ENCODE peak calls at places on chromosomes 4 and X, in nine cellular contexts. One of them, this sample, is unnamed.

GRCh38 chr4:128256539-128256938 is 31.1 kb downstream of the PGRMC2 start:
- DNase-seq in brain microvascular endothelial cell: no peak
- DNase-seq in left ventricle myocardium inferior: no peak
- DNase-seq in cardiac muscle cell: no peak
- DNase-seq in GM23248: no peak
- DNase-seq in A549: no peak
- DNase-seq in K562: no peak
- DNase-seq in thoracic aorta: no peak
- DNase-seq in breast epithelium: no peak
- DNase-seq in this sample: no peak

GRCh38 chrX:48989483-48989882 is 12.6 kb downstream of the GRIPAP1 start:
- DNase-seq in brain microvascular endothelial cell: no peak
- DNase-seq in left ventricle myocardium inferior: no peak
- DNase-seq in cardiac muscle cell: no peak
- DNase-seq in GM23248: no peak
- DNase-seq in A549: no peak
- DNase-seq in K562: no peak
- DNase-seq in thoracic aorta: no peak
- DNase-seq in breast epithelium: no peak
- DNase-seq in this sample: no peak

GRCh38 chrX:129930941-129931410 is 25.0 kb downstream of the UTP14A start:
- DNase-seq in brain microvascular endothelial cell: no peak
- DNase-seq in left ventricle myocardium inferior: no peak
- DNase-seq in cardiac muscle cell: peak
- DNase-seq in GM23248: peak
- DNase-seq in A549: no peak
- DNase-seq in K562: no peak
- DNase-seq in thoracic aorta: no peak
- DNase-seq in breast epithelium: no peak
- DNase-seq in this sample: no peak

GRCh38 chr4:2935762-2936743 is 27.2 kb downstream of the NOP14 start:
- DNase-seq in brain microvascular endothelial cell: peak
- DNase-seq in left ventricle myocardium inferior: peak
- DNase-seq in cardiac muscle cell: no peak
- DNase-seq in GM23248: peak
- DNase-seq in A549: no peak
- DNase-seq in K562: no peak
- DNase-seq in thoracic aorta: peak
- DNase-seq in breast epithelium: peak
- DNase-seq in this sample: no peak

GRCh38 chr4:167587361-167587760 is 353.1 kb upstream of the SPOCK3 start:
- DNase-seq in brain microvascular endothelial cell: no peak
- DNase-seq in left ventricle myocardium inferior: no peak
- DNase-seq in cardiac muscle cell: no peak
- DNase-seq in GM23248: no peak
- DNase-seq in A549: no peak
- DNase-seq in K562: no peak
- DNase-seq in thoracic aorta: no peak
- DNase-seq in breast epithelium: no peak
- DNase-seq in this sample: no peak

GRCh38 chr4:31655328-31655727 is 935.2 kb downstream of the PCDH7 start:
- DNase-seq in brain microvascular endothelial cell: peak
- DNase-seq in left ventricle myocardium inferior: no peak
- DNase-seq in cardiac muscle cell: no peak
- DNase-seq in GM23248: no peak
- DNase-seq in A549: no peak
- DNase-seq in K562: no peak
- DNase-seq in thoracic aorta: no peak
- DNase-seq in breast epithelium: no peak
- DNase-seq in this sample: no peak

GRCh38 chr4:139419388-139419914 is 34.5 kb upstream of the RAB33B start:
- DNase-seq in brain microvascular endothelial cell: peak
- DNase-seq in left ventricle myocardium inferior: peak
- DNase-seq in cardiac muscle cell: no peak
- DNase-seq in GM23248: peak
- DNase-seq in A549: no peak
- DNase-seq in K562: no peak
- DNase-seq in thoracic aorta: peak
- DNase-seq in breast epithelium: no peak
- DNase-seq in this sample: no peak

GRCh38 chr4:77805802-77806201 is 13.4 kb downstream of the CNOT6L start:
- DNase-seq in brain microvascular endothelial cell: no peak
- DNase-seq in left ventricle myocardium inferior: no peak
- DNase-seq in cardiac muscle cell: no peak
- DNase-seq in GM23248: no peak
- DNase-seq in A549: no peak
- DNase-seq in K562: no peak
- DNase-seq in thoracic aorta: no peak
- DNase-seq in breast epithelium: no peak
- DNase-seq in this sample: no peak

GRCh38 chr4:154485127-154485773 is 6.3 kb downstream of the DCHS2 start:
- DNase-seq in brain microvascular endothelial cell: no peak
- DNase-seq in left ventricle myocardium inferior: no peak
- DNase-seq in cardiac muscle cell: peak
- DNase-seq in GM23248: no peak
- DNase-seq in A549: no peak
- DNase-seq in K562: no peak
- DNase-seq in thoracic aorta: no peak
- DNase-seq in breast epithelium: no peak
- DNase-seq in this sample: no peak

GRCh38 chr4:1026115-1026514 is 14.7 kb downstream of the FGFRL1 start:
- DNase-seq in brain microvascular endothelial cell: no peak
- DNase-seq in left ventricle myocardium inferior: peak
- DNase-seq in cardiac muscle cell: peak
- DNase-seq in GM23248: no peak
- DNase-seq in A549: no peak
- DNase-seq in K562: no peak
- DNase-seq in thoracic aorta: no peak
- DNase-seq in breast epithelium: no peak
- DNase-seq in this sample: no peak

GRCh38 chr4:158536833-158537232 is 15.2 kb downstream of the RXFP1 start:
- DNase-seq in brain microvascular endothelial cell: no peak
- DNase-seq in left ventricle myocardium inferior: no peak
- DNase-seq in cardiac muscle cell: no peak
- DNase-seq in GM23248: no peak
- DNase-seq in A549: no peak
- DNase-seq in K562: no peak
- DNase-seq in thoracic aorta: no peak
- DNase-seq in breast epithelium: no peak
- DNase-seq in this sample: no peak

GRCh38 chr4:16165931-16166330 is 60.3 kb downstream of the TAPT1 start:
- DNase-seq in brain microvascular endothelial cell: no peak
- DNase-seq in left ventricle myocardium inferior: no peak
- DNase-seq in cardiac muscle cell: no peak
- DNase-seq in GM23248: no peak
- DNase-seq in A549: no peak
- DNase-seq in K562: no peak
- DNase-seq in thoracic aorta: no peak
- DNase-seq in breast epithelium: no peak
- DNase-seq in this sample: no peak

GRCh38 chr4:112145326-112145819 is at the start of gene FAM241A:
- DNase-seq in brain microvascular endothelial cell: peak
- DNase-seq in left ventricle myocardium inferior: peak
- DNase-seq in cardiac muscle cell: peak
- DNase-seq in GM23248: peak
- DNase-seq in A549: peak
- DNase-seq in K562: peak
- DNase-seq in thoracic aorta: peak
- DNase-seq in breast epithelium: peak
- DNase-seq in this sample: peak

GRCh38 chrX:123818243-123818642 is 41.6 kb upstream of the XIAP start:
- DNase-seq in brain microvascular endothelial cell: peak
- DNase-seq in left ventricle myocardium inferior: no peak
- DNase-seq in cardiac muscle cell: no peak
- DNase-seq in GM23248: peak
- DNase-seq in A549: peak
- DNase-seq in K562: no peak
- DNase-seq in thoracic aorta: no peak
- DNase-seq in breast epithelium: no peak
- DNase-seq in this sample: no peak

GRCh38 chr4:140497776-140498636 is at the start of gene MGAT4D:
- DNase-seq in brain microvascular endothelial cell: no peak
- DNase-seq in left ventricle myocardium inferior: no peak
- DNase-seq in cardiac muscle cell: peak
- DNase-seq in GM23248: peak
- DNase-seq in A549: no peak
- DNase-seq in K562: no peak
- DNase-seq in thoracic aorta: no peak
- DNase-seq in breast epithelium: no peak
- DNase-seq in this sample: no peak

GRCh38 chr4:86013623-86014022 is 346.2 kb downstream of the MAPK10 start:
- DNase-seq in brain microvascular endothelial cell: peak
- DNase-seq in left ventricle myocardium inferior: no peak
- DNase-seq in cardiac muscle cell: no peak
- DNase-seq in GM23248: peak
- DNase-seq in A549: no peak
- DNase-seq in K562: no peak
- DNase-seq in thoracic aorta: no peak
- DNase-seq in breast epithelium: no peak
- DNase-seq in this sample: no peak

GRCh38 chr4:4477391-4477790 is 64.5 kb downstream of the STX18 start:
- DNase-seq in brain microvascular endothelial cell: no peak
- DNase-seq in left ventricle myocardium inferior: no peak
- DNase-seq in cardiac muscle cell: no peak
- DNase-seq in GM23248: peak
- DNase-seq in A549: no peak
- DNase-seq in K562: no peak
- DNase-seq in thoracic aorta: no peak
- DNase-seq in breast epithelium: no peak
- DNase-seq in this sample: no peak

GRCh38 chr4:88010921-88011320 is 3.5 kb downstream of the PKD2 start:
- DNase-seq in brain microvascular endothelial cell: no peak
- DNase-seq in left ventricle myocardium inferior: no peak
- DNase-seq in cardiac muscle cell: no peak
- DNase-seq in GM23248: peak
- DNase-seq in A549: no peak
- DNase-seq in K562: no peak
- DNase-seq in thoracic aorta: no peak
- DNase-seq in breast epithelium: no peak
- DNase-seq in this sample: no peak

GRCh38 chr4:19748911-19749473 is 502.7 kb upstream of the SLIT2 start:
- DNase-seq in brain microvascular endothelial cell: no peak
- DNase-seq in left ventricle myocardium inferior: no peak
- DNase-seq in cardiac muscle cell: no peak
- DNase-seq in GM23248: peak
- DNase-seq in A549: no peak
- DNase-seq in K562: no peak
- DNase-seq in thoracic aorta: no peak
- DNase-seq in breast epithelium: no peak
- DNase-seq in this sample: no peak

GRCh38 chr4:101865501-101866062 is 75.1 kb downstream of the BANK1 start:
- DNase-seq in brain microvascular endothelial cell: peak
- DNase-seq in left ventricle myocardium inferior: no peak
- DNase-seq in cardiac muscle cell: no peak
- DNase-seq in GM23248: peak
- DNase-seq in A549: peak
- DNase-seq in K562: no peak
- DNase-seq in thoracic aorta: no peak
- DNase-seq in breast epithelium: no peak
- DNase-seq in this sample: no peak

GRCh38 chr4:173752610-173753009 is 222.6 kb upstream of the HAND2 start:
- DNase-seq in brain microvascular endothelial cell: no peak
- DNase-seq in left ventricle myocardium inferior: no peak
- DNase-seq in cardiac muscle cell: peak
- DNase-seq in GM23248: peak
- DNase-seq in A549: no peak
- DNase-seq in K562: peak
- DNase-seq in thoracic aorta: no peak
- DNase-seq in breast epithelium: no peak
- DNase-seq in this sample: no peak

DNA sequence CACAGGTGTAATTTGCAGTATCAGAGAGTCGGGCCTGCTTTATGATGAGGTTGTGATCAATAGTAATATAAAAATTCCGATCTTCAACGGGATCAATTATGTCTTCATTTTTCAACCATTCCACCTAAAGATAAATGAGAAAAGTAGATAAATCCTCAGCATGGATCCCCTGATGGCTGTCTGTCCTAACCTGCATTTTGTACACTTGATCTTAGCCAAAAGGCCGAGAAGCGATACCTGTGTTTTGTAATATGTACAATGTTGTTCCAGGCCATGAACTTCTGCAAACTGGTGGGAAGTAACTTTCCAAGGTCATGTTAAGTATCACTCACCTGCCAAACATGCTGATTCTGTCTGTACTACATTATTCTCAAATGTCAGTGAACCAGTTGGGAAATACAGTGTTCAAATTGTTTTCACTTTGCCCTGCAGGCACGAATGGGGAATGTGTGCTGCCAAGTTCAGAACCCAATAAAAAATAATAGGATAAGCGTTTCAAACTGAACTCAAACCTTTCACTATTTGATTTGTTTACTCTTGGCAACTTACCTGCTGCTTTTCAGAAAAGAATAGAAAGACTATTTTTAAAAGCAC is 298.1 kb downstream of the UNC5C start:
- DNase-seq in brain microvascular endothelial cell: no peak
- DNase-seq in left ventricle myocardium inferior: no peak
- DNase-seq in cardiac muscle cell: no peak
- DNase-seq in GM23248: no peak
- DNase-seq in A549: no peak
- DNase-seq in K562: no peak
- DNase-seq in thoracic aorta: no peak
- DNase-seq in breast epithelium: no peak
- DNase-seq in this sample: no peak
- H3K27ac ChIP-seq in brain microvascular endothelial cell: no peak
- H3K27ac ChIP-seq in left ventricle myocardium inferior: no peak
- H3K27ac ChIP-seq in cardiac muscle cell: peak
- H3K27ac ChIP-seq in GM23248: no peak
- H3K27ac ChIP-seq in A549: no peak
- H3K27ac ChIP-seq in K562: no peak
- H3K27ac ChIP-seq in thoracic aorta: no peak
- H3K27ac ChIP-seq in breast epithelium: no peak
- H3K27ac ChIP-seq in this sample: no peak

GRCh38 chr4:25923745-25924144 is 9.7 kb downstream of the SMIM20 start:
- DNase-seq in brain microvascular endothelial cell: no peak
- DNase-seq in left ventricle myocardium inferior: no peak
- DNase-seq in cardiac muscle cell: peak
- DNase-seq in GM23248: no peak
- DNase-seq in A549: no peak
- DNase-seq in K562: no peak
- DNase-seq in thoracic aorta: no peak
- DNase-seq in breast epithelium: no peak
- DNase-seq in this sample: no peak
- H3K27ac ChIP-seq in brain microvascular endothelial cell: no peak
- H3K27ac ChIP-seq in left ventricle myocardium inferior: peak
- H3K27ac ChIP-seq in cardiac muscle cell: no peak
- H3K27ac ChIP-seq in GM23248: no peak
- H3K27ac ChIP-seq in A549: no peak
- H3K27ac ChIP-seq in K562: no peak
- H3K27ac ChIP-seq in thoracic aorta: no peak
- H3K27ac ChIP-seq in breast epithelium: no peak
- H3K27ac ChIP-seq in this sample: no peak

GRCh38 chrX:117138070-117138469 is 675.3 kb upstream of the CT83 start:
- DNase-seq in brain microvascular endothelial cell: no peak
- DNase-seq in left ventricle myocardium inferior: no peak
- DNase-seq in cardiac muscle cell: no peak
- DNase-seq in GM23248: no peak
- DNase-seq in A549: no peak
- DNase-seq in K562: no peak
- DNase-seq in thoracic aorta: no peak
- DNase-seq in breast epithelium: no peak
- DNase-seq in this sample: no peak
- H3K27ac ChIP-seq in brain microvascular endothelial cell: no peak
- H3K27ac ChIP-seq in left ventricle myocardium inferior: no peak
- H3K27ac ChIP-seq in cardiac muscle cell: no peak
- H3K27ac ChIP-seq in GM23248: no peak
- H3K27ac ChIP-seq in A549: no peak
- H3K27ac ChIP-seq in K562: no peak
- H3K27ac ChIP-seq in thoracic aorta: no peak
- H3K27ac ChIP-seq in breast epithelium: no peak
- H3K27ac ChIP-seq in this sample: no peak

GRCh38 chr4:113607147-113607720 is 154.3 kb downstream of the CAMK2D start:
- DNase-seq in brain microvascular endothelial cell: no peak
- DNase-seq in left ventricle myocardium inferior: no peak
- DNase-seq in cardiac muscle cell: no peak
- DNase-seq in GM23248: no peak
- DNase-seq in A549: no peak
- DNase-seq in K562: no peak
- DNase-seq in thoracic aorta: no peak
- DNase-seq in breast epithelium: no peak
- DNase-seq in this sample: no peak
- H3K27ac ChIP-seq in brain microvascular endothelial cell: no peak
- H3K27ac ChIP-seq in left ventricle myocardium inferior: peak
- H3K27ac ChIP-seq in cardiac muscle cell: no peak
- H3K27ac ChIP-seq in GM23248: no peak
- H3K27ac ChIP-seq in A549: no peak
- H3K27ac ChIP-seq in K562: no peak
- H3K27ac ChIP-seq in thoracic aorta: no peak
- H3K27ac ChIP-seq in breast epithelium: no peak
- H3K27ac ChIP-seq in this sample: no peak